ENCODE peak calls at places on chromosomes 7 and 10, in five cellular contexts. One of them, this sample, is unnamed.

GRCh38 chr7:25495342-25495855 is 267.1 kb upstream of the NPVF start:
- DNase-seq in NCI-H1105: peak
- DNase-seq in COR-L47: peak
- DNase-seq in left ventricle myocardium superior: peak
- DNase-seq in right lobe of liver: no peak
- DNase-seq in this sample: peak

GRCh38 chr10:78830062-78830974 is 238.4 kb upstream of the ZMIZ1 start:
- DNase-seq in NCI-H1105: no peak
- DNase-seq in COR-L47: no peak
- DNase-seq in left ventricle myocardium superior: no peak
- DNase-seq in right lobe of liver: no peak
- DNase-seq in this sample: no peak

GRCh38 chr10:6766061-6766460 is 186.0 kb upstream of the PRKCQ start:
- DNase-seq in NCI-H1105: no peak
- DNase-seq in COR-L47: no peak
- DNase-seq in left ventricle myocardium superior: no peak
- DNase-seq in right lobe of liver: no peak
- DNase-seq in this sample: no peak

GRCh38 chr7:17545348-17545747 is 246.9 kb downstream of the AHR start:
- DNase-seq in NCI-H1105: no peak
- DNase-seq in COR-L47: no peak
- DNase-seq in left ventricle myocardium superior: no peak
- DNase-seq in right lobe of liver: no peak
- DNase-seq in this sample: no peak

GRCh38 chr10:81865581-81865980 is 9.4 kb upstream of the NRG3 start:
- DNase-seq in NCI-H1105: no peak
- DNase-seq in COR-L47: no peak
- DNase-seq in left ventricle myocardium superior: no peak
- DNase-seq in right lobe of liver: no peak
- DNase-seq in this sample: no peak

GRCh38 chr7:6276911-6277408 is 4.5 kb upstream of the CYTH3 start:
- DNase-seq in NCI-H1105: no peak
- DNase-seq in COR-L47: no peak
- DNase-seq in left ventricle myocardium superior: no peak
- DNase-seq in right lobe of liver: no peak
- DNase-seq in this sample: no peak

GRCh38 chr7:7793921-7794320 is 75.5 kb upstream of the RPA3 start:
- DNase-seq in NCI-H1105: no peak
- DNase-seq in COR-L47: no peak
- DNase-seq in left ventricle myocardium superior: no peak
- DNase-seq in right lobe of liver: no peak
- DNase-seq in this sample: no peak

GRCh38 chr7:112350596-112350995 is 99.7 kb upstream of the IFRD1 start:
- DNase-seq in NCI-H1105: no peak
- DNase-seq in COR-L47: no peak
- DNase-seq in left ventricle myocardium superior: no peak
- DNase-seq in right lobe of liver: no peak
- DNase-seq in this sample: no peak

GRCh38 chr7:30430777-30431176 is 47.8 kb downstream of the NOD1 start:
- DNase-seq in NCI-H1105: no peak
- DNase-seq in COR-L47: no peak
- DNase-seq in left ventricle myocardium superior: no peak
- DNase-seq in right lobe of liver: no peak
- DNase-seq in this sample: no peak

GRCh38 chr7:36487756-36488336 is 98.2 kb downstream of the ANLN start:
- DNase-seq in NCI-H1105: peak
- DNase-seq in COR-L47: peak
- DNase-seq in left ventricle myocardium superior: no peak
- DNase-seq in right lobe of liver: no peak
- DNase-seq in this sample: no peak

GRCh38 chr10:60524541-60524940 is 134.9 kb upstream of the ANK3 start:
- DNase-seq in NCI-H1105: no peak
- DNase-seq in COR-L47: no peak
- DNase-seq in left ventricle myocardium superior: no peak
- DNase-seq in right lobe of liver: no peak
- DNase-seq in this sample: no peak

GRCh38 chr10:132571565-132572544 is 34.3 kb downstream of the INPP5A start:
- DNase-seq in NCI-H1105: no peak
- DNase-seq in COR-L47: no peak
- DNase-seq in left ventricle myocardium superior: peak
- DNase-seq in right lobe of liver: peak
- DNase-seq in this sample: no peak

GRCh38 chr10:78248651-78249464 is 215.2 kb downstream of the RPS24 start:
- DNase-seq in NCI-H1105: no peak
- DNase-seq in COR-L47: no peak
- DNase-seq in left ventricle myocardium superior: no peak
- DNase-seq in right lobe of liver: no peak
- DNase-seq in this sample: no peak

GRCh38 chr7:27192546-27193334 is 7.2 kb downstream of the HOXA13 start:
- DNase-seq in NCI-H1105: no peak
- DNase-seq in COR-L47: no peak
- DNase-seq in left ventricle myocardium superior: peak
- DNase-seq in right lobe of liver: peak
- DNase-seq in this sample: no peak

GRCh38 chr7:48097511-48098231 is 8.6 kb downstream of the UPP1 start:
- DNase-seq in NCI-H1105: no peak
- DNase-seq in COR-L47: no peak
- DNase-seq in left ventricle myocardium superior: no peak
- DNase-seq in right lobe of liver: no peak
- DNase-seq in this sample: no peak

GRCh38 chr10:51910596-51910995 is 211.2 kb upstream of the CSTF2T start:
- DNase-seq in NCI-H1105: no peak
- DNase-seq in COR-L47: no peak
- DNase-seq in left ventricle myocardium superior: no peak
- DNase-seq in right lobe of liver: no peak
- DNase-seq in this sample: no peak

GRCh38 chr7:87934699-87935372 is 785 bp downstream of the ADAM22 start:
- DNase-seq in NCI-H1105: peak
- DNase-seq in COR-L47: peak
- DNase-seq in left ventricle myocardium superior: peak
- DNase-seq in right lobe of liver: no peak
- DNase-seq in this sample: no peak

GRCh38 chr7:121882731-121883130 is 9.8 kb downstream of the PTPRZ1 start:
- DNase-seq in NCI-H1105: no peak
- DNase-seq in COR-L47: peak
- DNase-seq in left ventricle myocardium superior: no peak
- DNase-seq in right lobe of liver: no peak
- DNase-seq in this sample: no peak

GRCh38 chr10:102918817-102919236 is 733 bp downstream of the CNNM2 start:
- DNase-seq in NCI-H1105: no peak
- DNase-seq in COR-L47: no peak
- DNase-seq in left ventricle myocardium superior: no peak
- DNase-seq in right lobe of liver: peak
- DNase-seq in this sample: no peak

GRCh38 chr10:85045046-85045445 is 716.7 kb downstream of the CCSER2 start:
- DNase-seq in NCI-H1105: no peak
- DNase-seq in COR-L47: no peak
- DNase-seq in left ventricle myocardium superior: no peak
- DNase-seq in right lobe of liver: no peak
- DNase-seq in this sample: no peak

GRCh38 chr7:116528008-116528789 is 3.4 kb downstream of the CAV1 start:
- DNase-seq in NCI-H1105: no peak
- DNase-seq in COR-L47: no peak
- DNase-seq in left ventricle myocardium superior: peak
- DNase-seq in right lobe of liver: no peak
- DNase-seq in this sample: peak

GRCh38 chr7:155665957-155666287 is 21.5 kb downstream of the RBM33 start:
- DNase-seq in NCI-H1105: no peak
- DNase-seq in COR-L47: no peak
- DNase-seq in left ventricle myocardium superior: no peak
- DNase-seq in right lobe of liver: no peak
- DNase-seq in this sample: no peak

GRCh38 chr10:63431962-63432797 is 33.6 kb downstream of the JMJD1C start:
- DNase-seq in NCI-H1105: no peak
- DNase-seq in COR-L47: no peak
- DNase-seq in left ventricle myocardium superior: no peak
- DNase-seq in right lobe of liver: no peak
- DNase-seq in this sample: no peak

GRCh38 chr7:140084142-140084655 is 21.4 kb upstream of the PARP12 start:
- DNase-seq in NCI-H1105: no peak
- DNase-seq in COR-L47: no peak
- DNase-seq in left ventricle myocardium superior: no peak
- DNase-seq in right lobe of liver: no peak
- DNase-seq in this sample: no peak

GRCh38 chr7:149624006-149624405 is 126.4 kb upstream of the ZNF746 start:
- DNase-seq in NCI-H1105: no peak
- DNase-seq in COR-L47: peak
- DNase-seq in left ventricle myocardium superior: peak
- DNase-seq in right lobe of liver: no peak
- DNase-seq in this sample: no peak

GRCh38 chr7:134320201-134320600 is 3.5 kb upstream of the SLC35B4 start:
- DNase-seq in NCI-H1105: no peak
- DNase-seq in COR-L47: no peak
- DNase-seq in left ventricle myocardium superior: no peak
- DNase-seq in right lobe of liver: no peak
- DNase-seq in this sample: no peak

GRCh38 chr7:123041085-123041484 is 45.6 kb upstream of the TAS2R16 start:
- DNase-seq in NCI-H1105: no peak
- DNase-seq in COR-L47: no peak
- DNase-seq in left ventricle myocardium superior: no peak
- DNase-seq in right lobe of liver: no peak
- DNase-seq in this sample: no peak

GRCh38 chr10:63885159-63885558 is 364.0 kb downstream of the REEP3 start:
- DNase-seq in NCI-H1105: no peak
- DNase-seq in COR-L47: no peak
- DNase-seq in left ventricle myocardium superior: no peak
- DNase-seq in right lobe of liver: no peak
- DNase-seq in this sample: no peak

GRCh38 chr10:4834896-4835405 is 8.9 kb downstream of the AKR1E2 start:
- DNase-seq in NCI-H1105: no peak
- DNase-seq in COR-L47: no peak
- DNase-seq in left ventricle myocardium superior: no peak
- DNase-seq in right lobe of liver: no peak
- DNase-seq in this sample: no peak

GRCh38 chr7:121498816-121499215 is 102.7 kb upstream of the FAM3C start:
- DNase-seq in NCI-H1105: no peak
- DNase-seq in COR-L47: no peak
- DNase-seq in left ventricle myocardium superior: no peak
- DNase-seq in right lobe of liver: no peak
- DNase-seq in this sample: no peak

GRCh38 chr7:30888783-30889182 is 22.9 kb upstream of the AQP1 start:
- DNase-seq in NCI-H1105: no peak
- DNase-seq in COR-L47: no peak
- DNase-seq in left ventricle myocardium superior: no peak
- DNase-seq in right lobe of liver: no peak
- DNase-seq in this sample: no peak

GRCh38 chr7:131011976-131012375 is 278.0 kb upstream of the KLF14 start:
- DNase-seq in NCI-H1105: no peak
- DNase-seq in COR-L47: no peak
- DNase-seq in left ventricle myocardium superior: no peak
- DNase-seq in right lobe of liver: no peak
- DNase-seq in this sample: no peak

GRCh38 chr7:107035446-107035845 is 9.1 kb upstream of the PRKAR2B start:
- DNase-seq in NCI-H1105: no peak
- DNase-seq in COR-L47: no peak
- DNase-seq in left ventricle myocardium superior: no peak
- DNase-seq in right lobe of liver: no peak
- DNase-seq in this sample: no peak

GRCh38 chr10:72240371-72240770 is 24.3 kb upstream of the ASCC1 start:
- DNase-seq in NCI-H1105: no peak
- DNase-seq in COR-L47: no peak
- DNase-seq in left ventricle myocardium superior: no peak
- DNase-seq in right lobe of liver: peak
- DNase-seq in this sample: peak

GRCh38 chr7:105581066-105581811 is at the start of gene EFCAB10:
- DNase-seq in NCI-H1105: peak
- DNase-seq in COR-L47: peak
- DNase-seq in left ventricle myocardium superior: peak
- DNase-seq in right lobe of liver: peak
- DNase-seq in this sample: peak

This sample was measured in left ventricle myocardium inferior.